ENCODE peak calls at places on chromosomes 12 and 14, in ten cellular contexts. Y is activated T-cell treated with anti-CD3 and anti-CD28 coated beads, Interleukin-2, amount 50 U/mL, for 72 hours; F is Right ventricle myocardium superior; N is activated naive CD4-positive, alpha-beta T cell treated with anti-CD3 and anti-CD28 coated beads, Interleukin-2, amount 50 U/mL, for 72 hours; I is activated CD8-positive, alpha-beta memory T cell treated with anti-CD3 and anti-CD28 coated beads, Interleukin-2, amount 10 ng/mL, durations not matched to agents 7 days and 5 days; B is stimulated activated naive CD8-positive, alpha-beta T cell treated with anti-CD3 and anti-CD28 coated beads, Interleukin-15, amount 100 ng/mL, for 72 hours; L is stimulated activated effector memory CD8-positive, alpha-beta T cell treated with anti-CD3 and anti-CD28 coated beads, Interleukin-12 subunit alpha, Interleukin-12 subunit beta, amount 100 ng/mL, for 72 hours; K is heart left ventricle; V is A549; G is right cardiac atrium. R is an unnamed sample.

GRCh38 chr14:75184447-75184846 is 8.0 kb upstream of the TMED10 start:
- ATAC-seq in L (peak; percentile 74), B (no peak), F (no peak), V (no peak), I (peak; percentile 20), N (peak; percentile 69), G (peak; percentile 27), Y (peak; percentile 47), K (no peak), R (peak; percentile 67)

GRCh38 chr12:32379667-32380066 is 19.7 kb upstream of the FGD4 start:
- ATAC-seq in L (no peak), K (no peak), V (no peak), F (no peak), Y (no peak), N (no peak), I (no peak), G (no peak), B (no peak), R (no peak)

GRCh38 chr14:70193396-70193795 is 4.6 kb upstream of the SLC8A3 start:
- ATAC-seq in K (no peak), I (no peak), F (no peak), V (no peak), G (no peak), Y (no peak), B (no peak), L (no peak), N (no peak), R (no peak)

GRCh38 chr12:49026678-49027480 is 8.3 kb upstream of the PRKAG1 start:
- ATAC-seq in K (no peak), L (no peak), I (no peak), N (no peak), Y (no peak), B (no peak), F (no peak), G (no peak), V (peak; percentile 6), R (no peak)

GRCh38 chr12:58919271-58920101 is 818 bp downstream of the LRIG3 start:
- ATAC-seq in G (peak; percentile 58), F (peak; percentile 42), V (peak; percentile 65), Y (no peak), I (no peak), N (no peak), L (no peak), K (peak; percentile 18), B (no peak), R (no peak)

GRCh38 chr12:4779749-4780148 is 59.5 kb downstream of the GALNT8 start:
- ATAC-seq in F (peak; percentile 12), G (peak; percentile 14), I (no peak), N (no peak), K (peak; percentile 20), B (no peak), Y (no peak), L (no peak), V (no peak), R (no peak)

GRCh38 chr14:96201157-96201556 is 3.5 kb upstream of the BDKRB2 start:
- ATAC-seq in B (no peak), F (no peak), Y (no peak), N (no peak), G (no peak), I (no peak), L (no peak), K (no peak), V (no peak), R (no peak)

GRCh38 chr12:49577589-49578315 is 9.8 kb upstream of the MCRS1 start:
- ATAC-seq in L (no peak), F (no peak), B (no peak), G (no peak), N (no peak), V (no peak), K (no peak), I (no peak), Y (no peak), R (no peak)

GRCh38 chr12:113040722-113041168 is 15.8 kb upstream of the DTX1 start:
- ATAC-seq in K (peak; percentile 85), G (peak; percentile 99), B (no peak), V (peak; percentile 87), L (no peak), N (no peak), F (peak; percentile 96), I (no peak), Y (no peak), R (no peak)

GRCh38 chr14:102922490-102923200 is at the start of gene AMN:
- ATAC-seq in B (peak; percentile 16), K (no peak), V (peak; percentile 63), Y (peak; percentile 8), G (peak; percentile 31), N (peak; percentile 18), L (peak; percentile 20), I (no peak), F (peak; percentile 16), R (peak; percentile 34)

GRCh38 chr12:91687052-91688017 is 458.3 kb downstream of the BTG1 start:
- ATAC-seq in B (peak; percentile 96), G (no peak), L (peak; percentile 70), Y (peak; percentile 93), F (no peak), N (peak; percentile 90), I (peak; percentile 36), K (no peak), V (peak; percentile 50), R (peak; percentile 88)

GRCh38 chr14:55767291-55767690 is 187.3 kb downstream of the KTN1 start:
- ATAC-seq in F (no peak), B (no peak), I (no peak), K (no peak), N (no peak), V (no peak), Y (no peak), G (peak; percentile 20), L (no peak), R (no peak)

GRCh38 chr12:6070472-6071257 is 53.8 kb downstream of the VWF start:
- ATAC-seq in G (peak; percentile 23), K (no peak), Y (no peak), L (no peak), N (no peak), B (no peak), V (no peak), F (no peak), I (no peak), R (no peak)

GRCh38 chr14:87306770-87307169 is 686.2 kb downstream of the GALC start:
- ATAC-seq in Y (no peak), V (no peak), K (no peak), B (no peak), G (no peak), L (no peak), F (no peak), N (no peak), I (no peak), R (no peak)

GRCh38 chr14:71371711-71372396 is 464.6 kb downstream of the PCNX1 start:
- ATAC-seq in F (no peak), L (peak; percentile 100), N (peak; percentile 96), Y (peak; percentile 98), V (peak; percentile 44), K (no peak), G (peak; percentile 60), I (peak; percentile 99), B (peak; percentile 99), R (peak; percentile 99)

GRCh38 chr12:18981732-18982131 is 147.8 kb upstream of the PLEKHA5 start:
- ATAC-seq in V (no peak), G (no peak), I (no peak), Y (no peak), N (no peak), F (no peak), B (no peak), K (no peak), L (no peak), R (no peak)

GRCh38 chr12:46342562-46343033 is 30.0 kb downstream of the SLC38A2 start:
- ATAC-seq in I (peak; percentile 66), V (peak; percentile 97), L (peak; percentile 95), B (peak; percentile 87), F (peak; percentile 73), G (peak; percentile 86), Y (peak; percentile 81), K (no peak), N (peak; percentile 78), R (peak; percentile 64)

GRCh38 chr14:24310666-24311604 is at the start of gene LTB4R:
- ATAC-seq in L (peak; percentile 89), V (no peak), N (peak; percentile 88), G (peak; percentile 87), B (peak; percentile 88), I (peak; percentile 90), K (peak; percentile 62), Y (peak; percentile 86), F (peak; percentile 89), R (peak; percentile 81)

GRCh38 chr14:88342980-88343379 is 19.9 kb upstream of the KCNK10 start:
- ATAC-seq in G (no peak), K (no peak), N (no peak), F (no peak), Y (no peak), I (no peak), B (no peak), L (no peak), V (no peak), R (no peak)

GRCh38 chr14:67186369-67186768 is 2.9 kb upstream of the GARIN2 start:
- ATAC-seq in I (no peak), B (peak; percentile 21), K (no peak), V (peak; percentile 16), N (peak; percentile 1), G (no peak), L (no peak), F (no peak), Y (peak; percentile 20), R (no peak)

R was measured in activated T-helper 17 cell treated with anti-CD3 and anti-CD28 coated beads, Interleukin-2, amount 50 U/mL, for 72 hours.